ENCODE peak calls at places on chromosomes 3 and 15, in eight cellular contexts. One of them, this sample, is unnamed.

GRCh38 chr3:109927161-109927560 is 589.8 kb upstream of the DPPA4 start:
- DNase-seq in upper lobe of left lung: no peak
- DNase-seq in stimulated activated CD4-positive, alpha-beta T cell treated with anti-CD3 and anti-CD28 coated beads, TNF-alpha, amount 100 ng/mL, for 4 hours: no peak
- DNase-seq in activated T-cell treated with anti-CD3 and anti-CD28 coated beads for 1 hour: no peak
- DNase-seq in EH: peak
- DNase-seq in foreskin fibroblast: peak
- DNase-seq in stimulated activated CD8-positive, alpha-beta memory T cell treated with anti-CD3 and anti-CD28 coated beads, Interleukin-7, amount 100 ng/mL, for 24 hours: no peak
- DNase-seq in fibroblast of mammary gland: peak
- DNase-seq in this sample: no peak

GRCh38 chr15:96474274-96474673 is 143.8 kb downstream of the NR2F2 start:
- DNase-seq in fibroblast of mammary gland: peak
- DNase-seq in EH: no peak
- DNase-seq in activated T-cell treated with anti-CD3 and anti-CD28 coated beads for 1 hour: no peak
- DNase-seq in stimulated activated CD8-positive, alpha-beta memory T cell treated with anti-CD3 and anti-CD28 coated beads, Interleukin-7, amount 100 ng/mL, for 24 hours: no peak
- DNase-seq in stimulated activated CD4-positive, alpha-beta T cell treated with anti-CD3 and anti-CD28 coated beads, TNF-alpha, amount 100 ng/mL, for 4 hours: no peak
- DNase-seq in upper lobe of left lung: no peak
- DNase-seq in foreskin fibroblast: peak
- DNase-seq in this sample: no peak

GRCh38 chr15:66673410-66674322 is 28.4 kb upstream of the SMAD6 start:
- DNase-seq in stimulated activated CD4-positive, alpha-beta T cell treated with anti-CD3 and anti-CD28 coated beads, TNF-alpha, amount 100 ng/mL, for 4 hours: no peak
- DNase-seq in activated T-cell treated with anti-CD3 and anti-CD28 coated beads for 1 hour: peak
- DNase-seq in upper lobe of left lung: peak
- DNase-seq in stimulated activated CD8-positive, alpha-beta memory T cell treated with anti-CD3 and anti-CD28 coated beads, Interleukin-7, amount 100 ng/mL, for 24 hours: peak
- DNase-seq in fibroblast of mammary gland: no peak
- DNase-seq in EH: peak
- DNase-seq in foreskin fibroblast: no peak
- DNase-seq in this sample: no peak

GRCh38 chr3:13536832-13537231 is 12.1 kb upstream of the FBLN2 start:
- DNase-seq in upper lobe of left lung: no peak
- DNase-seq in foreskin fibroblast: no peak
- DNase-seq in activated T-cell treated with anti-CD3 and anti-CD28 coated beads for 1 hour: no peak
- DNase-seq in fibroblast of mammary gland: no peak
- DNase-seq in stimulated activated CD4-positive, alpha-beta T cell treated with anti-CD3 and anti-CD28 coated beads, TNF-alpha, amount 100 ng/mL, for 4 hours: no peak
- DNase-seq in EH: no peak
- DNase-seq in stimulated activated CD8-positive, alpha-beta memory T cell treated with anti-CD3 and anti-CD28 coated beads, Interleukin-7, amount 100 ng/mL, for 24 hours: no peak
- DNase-seq in this sample: no peak

GRCh38 chr3:76826915-76827314 is 213.0 kb upstream of the ROBO2 start:
- DNase-seq in EH: no peak
- DNase-seq in foreskin fibroblast: no peak
- DNase-seq in stimulated activated CD4-positive, alpha-beta T cell treated with anti-CD3 and anti-CD28 coated beads, TNF-alpha, amount 100 ng/mL, for 4 hours: no peak
- DNase-seq in stimulated activated CD8-positive, alpha-beta memory T cell treated with anti-CD3 and anti-CD28 coated beads, Interleukin-7, amount 100 ng/mL, for 24 hours: no peak
- DNase-seq in upper lobe of left lung: no peak
- DNase-seq in fibroblast of mammary gland: no peak
- DNase-seq in activated T-cell treated with anti-CD3 and anti-CD28 coated beads for 1 hour: no peak
- DNase-seq in this sample: no peak

GRCh38 chr15:47731230-47731629 is 13.9 kb downstream of the SEMA6D start:
- DNase-seq in foreskin fibroblast: no peak
- DNase-seq in activated T-cell treated with anti-CD3 and anti-CD28 coated beads for 1 hour: no peak
- DNase-seq in fibroblast of mammary gland: no peak
- DNase-seq in EH: no peak
- DNase-seq in stimulated activated CD8-positive, alpha-beta memory T cell treated with anti-CD3 and anti-CD28 coated beads, Interleukin-7, amount 100 ng/mL, for 24 hours: no peak
- DNase-seq in upper lobe of left lung: no peak
- DNase-seq in stimulated activated CD4-positive, alpha-beta T cell treated with anti-CD3 and anti-CD28 coated beads, TNF-alpha, amount 100 ng/mL, for 4 hours: no peak
- DNase-seq in this sample: no peak

GRCh38 chr3:45610129-45610528 is 15.6 kb downstream of the LIMD1 start:
- DNase-seq in foreskin fibroblast: peak
- DNase-seq in activated T-cell treated with anti-CD3 and anti-CD28 coated beads for 1 hour: no peak
- DNase-seq in fibroblast of mammary gland: no peak
- DNase-seq in EH: no peak
- DNase-seq in stimulated activated CD4-positive, alpha-beta T cell treated with anti-CD3 and anti-CD28 coated beads, TNF-alpha, amount 100 ng/mL, for 4 hours: no peak
- DNase-seq in stimulated activated CD8-positive, alpha-beta memory T cell treated with anti-CD3 and anti-CD28 coated beads, Interleukin-7, amount 100 ng/mL, for 24 hours: no peak
- DNase-seq in upper lobe of left lung: no peak
- DNase-seq in this sample: no peak

GRCh38 chr3:126352476-126353454 is 4.4 kb downstream of the KLF15 start:
- DNase-seq in stimulated activated CD8-positive, alpha-beta memory T cell treated with anti-CD3 and anti-CD28 coated beads, Interleukin-7, amount 100 ng/mL, for 24 hours: no peak
- DNase-seq in EH: no peak
- DNase-seq in foreskin fibroblast: peak
- DNase-seq in fibroblast of mammary gland: peak
- DNase-seq in stimulated activated CD4-positive, alpha-beta T cell treated with anti-CD3 and anti-CD28 coated beads, TNF-alpha, amount 100 ng/mL, for 4 hours: no peak
- DNase-seq in activated T-cell treated with anti-CD3 and anti-CD28 coated beads for 1 hour: no peak
- DNase-seq in upper lobe of left lung: peak
- DNase-seq in this sample: no peak

This sample was measured in naive thymus-derived CD8-positive, alpha-beta T cell.